ENCODE peak calls at places on chromosome 17, in eight cellular contexts. One of them, this sample, is unnamed.

GRCh38 chr17:79427621-79428539 is 183.0 kb downstream of the RBFOX3 start:
- DNase-seq in hippocampal formation: no peak
- DNase-seq in SW 1271: no peak
- DNase-seq in GM23338: no peak
- DNase-seq in nephron progenitor cell: no peak
- DNase-seq in activated naive CD8-positive, alpha-beta T cell treated with anti-CD3 and anti-CD28 coated beads for 36 hours: no peak
- DNase-seq in activated T-cell treated with anti-CD3 and anti-CD28 coated beads, Interleukin-2, amount 50 U/mL, for 72 hours: no peak
- DNase-seq in NCI-H1436: no peak
- DNase-seq in this sample: no peak

GRCh38 chr17:42598905-42599304 is 10.3 kb downstream of the RETREG3 start:
- DNase-seq in SW 1271: no peak
- DNase-seq in NCI-H1436: peak; percentile 69
- DNase-seq in activated naive CD8-positive, alpha-beta T cell treated with anti-CD3 and anti-CD28 coated beads for 36 hours: no peak
- DNase-seq in activated T-cell treated with anti-CD3 and anti-CD28 coated beads, Interleukin-2, amount 50 U/mL, for 72 hours: no peak
- DNase-seq in hippocampal formation: no peak
- DNase-seq in nephron progenitor cell: no peak
- DNase-seq in GM23338: no peak
- DNase-seq in this sample: no peak

GRCh38 chr17:55177914-55178217 is 86.9 kb upstream of the HLF start:
- DNase-seq in SW 1271: no peak
- DNase-seq in activated naive CD8-positive, alpha-beta T cell treated with anti-CD3 and anti-CD28 coated beads for 36 hours: no peak
- DNase-seq in NCI-H1436: no peak
- DNase-seq in hippocampal formation: no peak
- DNase-seq in nephron progenitor cell: no peak
- DNase-seq in GM23338: no peak
- DNase-seq in activated T-cell treated with anti-CD3 and anti-CD28 coated beads, Interleukin-2, amount 50 U/mL, for 72 hours: no peak
- DNase-seq in this sample: no peak

GRCh38 chr17:48162946-48163506 is 55.5 kb downstream of the SNX11 start:
- DNase-seq in GM23338: no peak
- DNase-seq in SW 1271: no peak
- DNase-seq in nephron progenitor cell: peak; percentile 44
- DNase-seq in activated naive CD8-positive, alpha-beta T cell treated with anti-CD3 and anti-CD28 coated beads for 36 hours: no peak
- DNase-seq in activated T-cell treated with anti-CD3 and anti-CD28 coated beads, Interleukin-2, amount 50 U/mL, for 72 hours: no peak
- DNase-seq in hippocampal formation: no peak
- DNase-seq in NCI-H1436: peak; percentile 38
- DNase-seq in this sample: no peak

GRCh38 chr17:61352408-61352770 is 47.3 kb upstream of the TBX2 start:
- DNase-seq in activated T-cell treated with anti-CD3 and anti-CD28 coated beads, Interleukin-2, amount 50 U/mL, for 72 hours: no peak
- DNase-seq in SW 1271: no peak
- DNase-seq in GM23338: no peak
- DNase-seq in NCI-H1436: no peak
- DNase-seq in hippocampal formation: no peak
- DNase-seq in activated naive CD8-positive, alpha-beta T cell treated with anti-CD3 and anti-CD28 coated beads for 36 hours: no peak
- DNase-seq in nephron progenitor cell: no peak
- DNase-seq in this sample: no peak

GRCh38 chr17:32757963-32758362 is 119.0 kb downstream of the MYO1D start:
- DNase-seq in nephron progenitor cell: no peak
- DNase-seq in activated T-cell treated with anti-CD3 and anti-CD28 coated beads, Interleukin-2, amount 50 U/mL, for 72 hours: no peak
- DNase-seq in hippocampal formation: no peak
- DNase-seq in SW 1271: no peak
- DNase-seq in GM23338: no peak
- DNase-seq in NCI-H1436: no peak
- DNase-seq in activated naive CD8-positive, alpha-beta T cell treated with anti-CD3 and anti-CD28 coated beads for 36 hours: no peak
- DNase-seq in this sample: no peak

GRCh38 chr17:49951362-49952080 is 17.5 kb upstream of the DLX4 start:
- DNase-seq in nephron progenitor cell: no peak
- DNase-seq in SW 1271: no peak
- DNase-seq in activated naive CD8-positive, alpha-beta T cell treated with anti-CD3 and anti-CD28 coated beads for 36 hours: no peak
- DNase-seq in GM23338: no peak
- DNase-seq in activated T-cell treated with anti-CD3 and anti-CD28 coated beads, Interleukin-2, amount 50 U/mL, for 72 hours: no peak
- DNase-seq in hippocampal formation: no peak
- DNase-seq in NCI-H1436: no peak
- DNase-seq in this sample: no peak

GRCh38 chr17:28057731-28058246 is 15.3 kb downstream of the NLK start:
- DNase-seq in hippocampal formation: no peak
- DNase-seq in activated naive CD8-positive, alpha-beta T cell treated with anti-CD3 and anti-CD28 coated beads for 36 hours: no peak
- DNase-seq in GM23338: no peak
- DNase-seq in SW 1271: no peak
- DNase-seq in NCI-H1436: no peak
- DNase-seq in nephron progenitor cell: no peak
- DNase-seq in activated T-cell treated with anti-CD3 and anti-CD28 coated beads, Interleukin-2, amount 50 U/mL, for 72 hours: no peak
- DNase-seq in this sample: no peak

GRCh38 chr17:82623707-82624106 is 24.5 kb downstream of the WDR45B start:
- DNase-seq in SW 1271: no peak
- DNase-seq in nephron progenitor cell: no peak
- DNase-seq in NCI-H1436: no peak
- DNase-seq in activated naive CD8-positive, alpha-beta T cell treated with anti-CD3 and anti-CD28 coated beads for 36 hours: no peak
- DNase-seq in GM23338: no peak
- DNase-seq in hippocampal formation: no peak
- DNase-seq in activated T-cell treated with anti-CD3 and anti-CD28 coated beads, Interleukin-2, amount 50 U/mL, for 72 hours: no peak
- DNase-seq in this sample: no peak

GRCh38 chr17:18129041-18129502 is 20.5 kb downstream of the MYO15A start:
- DNase-seq in NCI-H1436: peak; percentile 20
- DNase-seq in nephron progenitor cell: no peak
- DNase-seq in activated naive CD8-positive, alpha-beta T cell treated with anti-CD3 and anti-CD28 coated beads for 36 hours: no peak
- DNase-seq in SW 1271: no peak
- DNase-seq in hippocampal formation: no peak
- DNase-seq in GM23338: no peak
- DNase-seq in activated T-cell treated with anti-CD3 and anti-CD28 coated beads, Interleukin-2, amount 50 U/mL, for 72 hours: no peak
- DNase-seq in this sample: no peak

GRCh38 chr17:15436399-15437369 is 30.7 kb downstream of the CDRT4 start:
- DNase-seq in nephron progenitor cell: no peak
- DNase-seq in activated naive CD8-positive, alpha-beta T cell treated with anti-CD3 and anti-CD28 coated beads for 36 hours: peak; percentile 26
- DNase-seq in SW 1271: no peak
- DNase-seq in activated T-cell treated with anti-CD3 and anti-CD28 coated beads, Interleukin-2, amount 50 U/mL, for 72 hours: no peak
- DNase-seq in GM23338: peak; percentile 62
- DNase-seq in NCI-H1436: no peak
- DNase-seq in hippocampal formation: peak; percentile 63
- DNase-seq in this sample: no peak

GRCh38 chr17:37828313-37829124 is 83.7 kb upstream of the HNF1B start:
- DNase-seq in GM23338: no peak
- DNase-seq in NCI-H1436: no peak
- DNase-seq in hippocampal formation: no peak
- DNase-seq in activated naive CD8-positive, alpha-beta T cell treated with anti-CD3 and anti-CD28 coated beads for 36 hours: no peak
- DNase-seq in SW 1271: no peak
- DNase-seq in nephron progenitor cell: no peak
- DNase-seq in activated T-cell treated with anti-CD3 and anti-CD28 coated beads, Interleukin-2, amount 50 U/mL, for 72 hours: no peak
- DNase-seq in this sample: no peak

GRCh38 chr17:77140878-77141767 is at the start of gene SEC14L1:
- DNase-seq in NCI-H1436: no peak
- DNase-seq in nephron progenitor cell: peak; percentile 61
- DNase-seq in SW 1271: peak; percentile 27
- DNase-seq in GM23338: peak; percentile 78
- DNase-seq in hippocampal formation: no peak
- DNase-seq in activated naive CD8-positive, alpha-beta T cell treated with anti-CD3 and anti-CD28 coated beads for 36 hours: peak; percentile 37
- DNase-seq in activated T-cell treated with anti-CD3 and anti-CD28 coated beads, Interleukin-2, amount 50 U/mL, for 72 hours: peak; percentile 54
- DNase-seq in this sample: no peak

GRCh38 chr17:8831234-8831849 is 32.2 kb upstream of the MFSD6L start:
- DNase-seq in activated naive CD8-positive, alpha-beta T cell treated with anti-CD3 and anti-CD28 coated beads for 36 hours: no peak
- DNase-seq in activated T-cell treated with anti-CD3 and anti-CD28 coated beads, Interleukin-2, amount 50 U/mL, for 72 hours: no peak
- DNase-seq in SW 1271: no peak
- DNase-seq in GM23338: no peak
- DNase-seq in NCI-H1436: no peak
- DNase-seq in hippocampal formation: no peak
- DNase-seq in nephron progenitor cell: no peak
- DNase-seq in this sample: no peak

GRCh38 chr17:81386646-81387234 is 8.5 kb upstream of the BAHCC1 start:
- DNase-seq in hippocampal formation: peak; percentile 61
- DNase-seq in activated naive CD8-positive, alpha-beta T cell treated with anti-CD3 and anti-CD28 coated beads for 36 hours: peak; percentile 50
- DNase-seq in NCI-H1436: no peak
- DNase-seq in GM23338: peak; percentile 43
- DNase-seq in activated T-cell treated with anti-CD3 and anti-CD28 coated beads, Interleukin-2, amount 50 U/mL, for 72 hours: no peak
- DNase-seq in nephron progenitor cell: peak; percentile 79
- DNase-seq in SW 1271: no peak
- DNase-seq in this sample: no peak

GRCh38 chr17:74858672-74859438 is 830 bp downstream of the GRIN2C start:
- DNase-seq in hippocampal formation: no peak
- DNase-seq in SW 1271: no peak
- DNase-seq in NCI-H1436: no peak
- DNase-seq in activated naive CD8-positive, alpha-beta T cell treated with anti-CD3 and anti-CD28 coated beads for 36 hours: no peak
- DNase-seq in nephron progenitor cell: no peak
- DNase-seq in activated T-cell treated with anti-CD3 and anti-CD28 coated beads, Interleukin-2, amount 50 U/mL, for 72 hours: no peak
- DNase-seq in GM23338: no peak
- DNase-seq in this sample: no peak

GRCh38 chr17:57561072-57561861 is 183.8 kb downstream of the CCDC182 start:
- DNase-seq in activated T-cell treated with anti-CD3 and anti-CD28 coated beads, Interleukin-2, amount 50 U/mL, for 72 hours: no peak
- DNase-seq in nephron progenitor cell: no peak
- DNase-seq in SW 1271: no peak
- DNase-seq in GM23338: no peak
- DNase-seq in activated naive CD8-positive, alpha-beta T cell treated with anti-CD3 and anti-CD28 coated beads for 36 hours: no peak
- DNase-seq in hippocampal formation: no peak
- DNase-seq in NCI-H1436: no peak
- DNase-seq in this sample: no peak

GRCh38 chr17:9843152-9844010 is 17.7 kb downstream of the GLP2R start:
- DNase-seq in activated T-cell treated with anti-CD3 and anti-CD28 coated beads, Interleukin-2, amount 50 U/mL, for 72 hours: no peak
- DNase-seq in nephron progenitor cell: no peak
- DNase-seq in activated naive CD8-positive, alpha-beta T cell treated with anti-CD3 and anti-CD28 coated beads for 36 hours: no peak
- DNase-seq in SW 1271: no peak
- DNase-seq in NCI-H1436: no peak
- DNase-seq in hippocampal formation: no peak
- DNase-seq in GM23338: no peak
- DNase-seq in this sample: no peak

GRCh38 chr17:38353084-38353604 is 1.5 kb downstream of the SOCS7 start:
- DNase-seq in NCI-H1436: no peak
- DNase-seq in activated naive CD8-positive, alpha-beta T cell treated with anti-CD3 and anti-CD28 coated beads for 36 hours: no peak
- DNase-seq in hippocampal formation: no peak
- DNase-seq in activated T-cell treated with anti-CD3 and anti-CD28 coated beads, Interleukin-2, amount 50 U/mL, for 72 hours: no peak
- DNase-seq in GM23338: no peak
- DNase-seq in nephron progenitor cell: no peak
- DNase-seq in SW 1271: no peak
- DNase-seq in this sample: no peak

GRCh38 chr17:77322534-77323412 is 182.0 kb downstream of the SEC14L1 start:
- DNase-seq in hippocampal formation: no peak
- DNase-seq in nephron progenitor cell: peak; percentile 59
- DNase-seq in activated naive CD8-positive, alpha-beta T cell treated with anti-CD3 and anti-CD28 coated beads for 36 hours: no peak
- DNase-seq in NCI-H1436: no peak
- DNase-seq in activated T-cell treated with anti-CD3 and anti-CD28 coated beads, Interleukin-2, amount 50 U/mL, for 72 hours: no peak
- DNase-seq in GM23338: no peak
- DNase-seq in SW 1271: peak; percentile 81
- DNase-seq in this sample: no peak

GRCh38 chr17:71375948-71376347 is 744.9 kb upstream of the SOX9 start:
- DNase-seq in hippocampal formation: no peak
- DNase-seq in SW 1271: no peak
- DNase-seq in activated naive CD8-positive, alpha-beta T cell treated with anti-CD3 and anti-CD28 coated beads for 36 hours: no peak
- DNase-seq in NCI-H1436: no peak
- DNase-seq in nephron progenitor cell: no peak
- DNase-seq in GM23338: no peak
- DNase-seq in activated T-cell treated with anti-CD3 and anti-CD28 coated beads, Interleukin-2, amount 50 U/mL, for 72 hours: no peak
- DNase-seq in this sample: no peak

GRCh38 chr17:78316115-78316866 is 43.6 kb downstream of the SOCS3 start:
- DNase-seq in NCI-H1436: no peak
- DNase-seq in hippocampal formation: no peak
- DNase-seq in SW 1271: no peak
- DNase-seq in nephron progenitor cell: no peak
- DNase-seq in activated naive CD8-positive, alpha-beta T cell treated with anti-CD3 and anti-CD28 coated beads for 36 hours: no peak
- DNase-seq in activated T-cell treated with anti-CD3 and anti-CD28 coated beads, Interleukin-2, amount 50 U/mL, for 72 hours: no peak
- DNase-seq in GM23338: peak; percentile 47
- DNase-seq in this sample: no peak

This sample was measured in effector memory CD4-positive, alpha-beta T cell.